ENCODE peak calls at places on chromosomes 6 and 20, in seven cellular contexts. B is H1, K is neural progenitor cell, R is MM.1S, M is fibroblast of lung, L is HCT116, A is PC-9. X is an unnamed sample. For H3K4me1 and H3K9me3, the result is how much of the 10 kb centered on the place peaks cover.

GRCh38 chr20:51574248-51575033 is 31.9 kb upstream of the NFATC2 start:
- DNase-seq in A (no peak), B (no peak), R (no peak), L (no peak), M (no peak), K (no peak), X (no peak)

GRCh38 chr20:21189761-21190523 is 64.1 kb downstream of the KIZ start:
- DNase-seq in L (no peak), M (no peak), R (no peak), B (peak), K (peak), A (no peak), X (no peak)

GRCh38 chr6:88650029-88650619 is 313.3 kb downstream of the RNGTT start:
- DNase-seq in M (peak), L (no peak), A (no peak), B (no peak), R (peak), K (no peak), X (no peak)

GRCh38 chr6:73923899-73924485 is 228.0 kb downstream of the CD109 start:
- DNase-seq in A (no peak), K (no peak), B (no peak), M (no peak), L (no peak), R (no peak), X (no peak)

GRCh38 chr6:156507106-156507505 is 270.1 kb upstream of the ARID1B start:
- DNase-seq in K (no peak), A (no peak), M (no peak), B (no peak), R (no peak), L (no peak), X (no peak)

GRCh38 chr6:163080228-163080627 is 334.3 kb upstream of the QKI start:
- DNase-seq in R (no peak), L (no peak), M (no peak), B (no peak), K (no peak), A (no peak), X (no peak)

GRCh38 chr6:152458648-152459047 is 178.5 kb downstream of the SYNE1 start:
- DNase-seq in B (no peak), L (no peak), R (no peak), K (no peak), M (peak), A (no peak), X (peak)

GRCh38 chr20:2751347-2751867 is 49.0 kb downstream of the CPXM1 start:
- DNase-seq in B (peak), M (no peak), A (no peak), R (no peak), L (no peak), K (no peak), X (no peak)

GRCh38 chr6:2505624-2506023 is 245.1 kb downstream of the MYLK4 start:
- DNase-seq in R (no peak), K (peak), B (peak), L (peak), M (no peak), A (no peak), X (peak)

DNA sequence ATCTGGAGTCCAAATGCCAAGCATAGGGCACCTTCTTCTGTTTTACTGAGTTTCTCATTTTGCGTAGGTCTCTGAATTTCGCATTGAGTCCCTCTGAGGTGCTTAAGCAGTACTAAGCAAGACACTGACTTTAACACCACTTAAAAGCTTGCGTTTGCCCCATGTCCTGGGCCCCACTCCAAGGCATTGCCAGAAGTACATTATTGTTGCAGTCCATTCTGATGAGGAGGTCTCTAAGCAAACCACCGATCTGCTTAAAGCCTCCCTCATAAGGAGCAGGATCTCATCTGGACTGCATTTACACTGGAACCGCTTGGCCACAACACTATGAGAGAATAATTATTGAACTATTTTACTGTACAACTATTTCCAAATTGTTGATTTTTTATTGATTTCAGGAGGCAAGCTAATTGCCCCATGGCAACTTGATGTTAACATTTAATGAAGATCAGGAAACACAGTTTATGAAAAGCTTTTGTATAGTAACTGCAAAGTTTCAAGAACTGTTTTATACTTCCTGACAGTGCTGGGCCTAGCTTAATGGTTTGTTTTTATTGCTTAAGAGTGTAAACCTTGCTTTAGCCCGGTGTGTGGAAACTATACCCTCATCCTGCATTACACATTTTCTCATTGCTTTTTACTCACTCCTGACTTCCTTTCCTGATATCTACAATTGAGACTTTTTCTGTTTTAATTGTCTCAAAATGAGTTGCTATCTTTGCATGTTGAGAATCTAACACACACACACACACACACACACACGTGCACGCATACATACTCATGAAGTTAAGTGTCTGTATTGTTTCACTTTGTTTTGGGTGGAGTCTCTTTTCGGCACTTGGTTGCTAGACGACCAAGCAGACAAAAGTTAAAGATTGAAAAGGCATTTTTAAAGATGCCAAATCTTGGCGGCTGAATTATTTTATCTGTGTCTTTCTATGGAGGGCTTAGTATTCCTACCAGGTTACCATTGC is 16.6 kb downstream of the BMP2 start:
- DNase-seq in K (no peak), R (no peak), B (no peak), M (peak), A (no peak), L (no peak), X (no peak)
- TF ChIP-seq EZH2 in K (no peak), R (no peak), B (no peak), M (no peak), A (no peak), L (no peak), X (no peak)

GRCh38 chr20:31685853-31686641 is 36.6 kb downstream of the BCL2L1 start:
- DNase-seq in M (no peak), R (no peak), L (no peak), A (no peak), B (no peak), K (no peak), X (no peak)
- H3K4me1 ChIP-seq in M (under half), R (half or more), L (half or more), A (under half), B (under half), K (under half), X (under half)

GRCh38 chr6:84414531-84414930 is 187.1 kb upstream of the CEP162 start:
- DNase-seq in A (no peak), M (no peak), R (no peak), L (no peak), B (no peak), K (no peak), X (no peak)
- H3K9me3 ChIP-seq in A (under half), M (under half), R (under half), L (under half), B (under half), K (under half), X (under half)

DNA sequence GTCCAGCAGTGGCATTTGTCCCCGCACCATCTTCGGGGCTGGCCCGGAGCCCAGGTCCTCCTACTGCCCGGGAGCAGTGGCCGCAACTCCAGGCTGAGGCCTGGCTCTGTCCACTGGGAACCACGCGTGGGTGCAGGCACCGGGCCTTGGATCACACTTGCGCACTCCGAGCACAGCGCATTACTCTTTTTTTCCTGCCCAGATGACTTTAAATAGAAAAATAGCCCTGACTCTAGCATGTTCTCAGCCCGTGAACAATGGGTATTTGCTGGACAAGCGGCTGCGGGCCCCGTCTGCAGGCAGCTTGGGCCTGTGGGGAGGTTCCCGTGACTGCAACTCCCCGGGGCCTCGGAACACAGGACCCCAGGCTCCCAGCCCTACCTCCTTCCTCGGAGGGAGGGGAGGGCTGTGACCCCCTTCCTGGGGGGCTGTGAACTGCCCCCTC is 162.2 kb downstream of the TBXT start:
- DNase-seq in R (no peak), M (peak), K (peak), L (no peak), A (no peak), B (no peak), X (no peak)
- TF ChIP-seq EZH2 in R (no peak), M (no peak), K (no peak), L (no peak), A (no peak), B (no peak), X (no peak)

DNA sequence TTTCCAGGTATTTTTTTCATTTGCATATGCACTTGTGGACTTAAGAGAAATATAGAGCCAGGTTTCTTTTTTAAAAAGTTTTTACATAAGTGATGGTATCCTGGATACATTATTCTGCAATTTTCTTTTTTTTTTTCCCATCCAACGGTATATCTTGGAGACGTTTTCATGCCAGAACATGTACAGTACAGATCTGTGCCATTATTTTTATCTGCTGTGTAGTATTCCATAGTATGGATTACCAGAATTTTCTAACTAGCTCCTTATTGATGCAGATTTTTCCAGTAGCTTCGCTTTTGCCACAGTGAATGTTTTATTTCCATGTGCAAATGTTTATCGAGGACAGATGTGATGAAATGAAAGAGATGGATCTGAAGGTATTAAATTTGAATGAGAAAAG is 34.1 kb downstream of the PPP1R16B start:
- DNase-seq in B (no peak), L (no peak), R (no peak), M (no peak), K (no peak), A (no peak), X (no peak)
- H3K4me1 ChIP-seq in B (under half), L (under half), R (half or more), M (under half), K (under half), A (under half), X (under half)

GRCh38 chr6:169918239-169918953 is 167.0 kb downstream of the ERMARD start:
- DNase-seq in A (no peak), B (no peak), R (no peak), L (no peak), K (no peak), M (no peak), X (no peak)
- H3K9me3 ChIP-seq in A (under half), B (under half), R (under half), L (under half), K (under half), M (under half), X (under half)

DNA sequence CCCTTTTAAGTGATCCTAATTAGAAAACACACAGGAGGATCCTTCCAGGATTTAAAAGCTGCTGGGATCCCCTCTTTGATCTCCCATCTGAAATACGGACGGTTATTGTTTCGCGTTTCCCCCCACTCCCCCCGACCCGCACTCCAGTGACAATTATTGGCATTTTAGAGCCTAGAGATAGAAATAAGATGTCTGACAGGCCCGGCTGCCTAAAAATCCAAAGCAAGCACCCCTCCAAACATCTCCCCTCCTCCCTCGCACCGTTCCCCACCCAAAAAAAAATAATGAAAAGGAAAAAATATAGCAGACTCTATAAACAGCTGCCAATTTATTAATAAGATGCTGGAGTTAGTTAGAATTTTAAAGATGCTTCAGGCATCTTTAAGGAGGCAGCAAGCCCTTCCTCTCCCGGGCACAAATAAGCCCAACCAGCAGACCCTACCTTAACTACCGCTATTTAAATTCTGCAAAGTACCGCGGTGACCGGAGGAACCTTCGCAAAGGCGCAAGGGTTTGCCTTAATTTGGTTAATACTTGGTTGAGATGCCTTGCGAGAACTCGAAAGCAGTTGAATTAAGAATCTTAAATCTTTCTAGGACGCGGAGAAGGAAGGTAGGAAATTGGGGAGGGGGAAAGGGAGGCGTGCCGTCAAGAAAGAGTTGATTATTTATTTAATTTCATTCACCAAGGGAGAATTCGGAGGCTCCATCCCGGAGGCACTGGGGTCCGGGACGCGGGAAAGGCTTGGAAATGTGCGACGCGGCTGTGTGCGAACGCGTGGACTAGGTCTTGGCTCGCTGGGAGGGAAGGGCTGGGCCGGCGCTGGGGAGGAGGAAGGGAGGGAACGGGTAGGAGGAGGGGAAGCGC is 1.5 kb upstream of the ISM1 start:
- DNase-seq in B (peak), M (no peak), R (no peak), L (no peak), K (peak), A (no peak), X (no peak)
- TF ChIP-seq EZH2 in B (peak), M (no peak), R (no peak), L (no peak), K (peak), A (no peak), X (peak)

X was measured in A673.